ENCODE peak calls at places on chromosomes 5 and 9, in six cellular contexts. E is HepG2, W is HCT116, A is K562, S is SK-N-SH, J is H1. V is an unnamed sample.

GRCh38 chr9:126698756-126699155 is 85.0 kb downstream of the LMX1B start:
- DNase-seq in W (no peak), S (peak), E (no peak), J (no peak), A (no peak), V (no peak)

GRCh38 chr9:2934883-2935282 is 91.0 kb upstream of the PUM3 start:
- DNase-seq in A (no peak), W (no peak), S (no peak), J (no peak), E (no peak), V (no peak)

GRCh38 chr5:76104027-76104426 is 20.8 kb downstream of the SV2C start:
- DNase-seq in A (peak), W (no peak), J (no peak), S (no peak), E (peak), V (peak)

GRCh38 chr5:81971086-81971693 is 633 bp upstream of the ATG10 start:
- DNase-seq in J (no peak), E (peak), W (no peak), A (peak), S (peak), V (peak)

GRCh38 chr5:83430130-83431010 is 41.2 kb upstream of the VCAN start:
- DNase-seq in J (peak), S (peak), A (peak), W (peak), E (peak), V (peak)

GRCh38 chr5:87524217-87524616 is 111.5 kb upstream of the CCNH start:
- DNase-seq in E (no peak), J (no peak), S (no peak), W (no peak), A (no peak), V (no peak)

GRCh38 chr9:87657190-87657589 is 68.7 kb upstream of the CTSL start:
- DNase-seq in E (no peak), S (no peak), A (peak), J (no peak), W (no peak), V (no peak)

GRCh38 chr5:7881816-7882215 is 12.9 kb downstream of the MTRR start:
- DNase-seq in A (no peak), E (no peak), J (no peak), S (no peak), W (no peak), V (no peak)

GRCh38 chr9:38380230-38380871 is 12.2 kb upstream of the ALDH1B1 start:
- DNase-seq in J (no peak), W (no peak), S (no peak), A (no peak), E (peak), V (no peak)

GRCh38 chr9:35072461-35073275 is at the start of gene VCP:
- DNase-seq in W (peak), A (peak), E (peak), S (peak), J (peak), V (peak)

GRCh38 chr9:35073276-35073607 is 817 bp upstream of the VCP start:
- DNase-seq in A (no peak), E (no peak), W (no peak), J (no peak), S (no peak), V (no peak)

GRCh38 chr9:35069020-35069419 is 3.4 kb downstream of the VCP start:
- DNase-seq in A (no peak), E (no peak), J (no peak), W (no peak), S (no peak), V (no peak)

GRCh38 chr9:35071814-35072460 is 488 bp downstream of the VCP start:
- DNase-seq in J (peak), A (peak), W (peak), S (peak), E (peak), V (peak)

DNA sequence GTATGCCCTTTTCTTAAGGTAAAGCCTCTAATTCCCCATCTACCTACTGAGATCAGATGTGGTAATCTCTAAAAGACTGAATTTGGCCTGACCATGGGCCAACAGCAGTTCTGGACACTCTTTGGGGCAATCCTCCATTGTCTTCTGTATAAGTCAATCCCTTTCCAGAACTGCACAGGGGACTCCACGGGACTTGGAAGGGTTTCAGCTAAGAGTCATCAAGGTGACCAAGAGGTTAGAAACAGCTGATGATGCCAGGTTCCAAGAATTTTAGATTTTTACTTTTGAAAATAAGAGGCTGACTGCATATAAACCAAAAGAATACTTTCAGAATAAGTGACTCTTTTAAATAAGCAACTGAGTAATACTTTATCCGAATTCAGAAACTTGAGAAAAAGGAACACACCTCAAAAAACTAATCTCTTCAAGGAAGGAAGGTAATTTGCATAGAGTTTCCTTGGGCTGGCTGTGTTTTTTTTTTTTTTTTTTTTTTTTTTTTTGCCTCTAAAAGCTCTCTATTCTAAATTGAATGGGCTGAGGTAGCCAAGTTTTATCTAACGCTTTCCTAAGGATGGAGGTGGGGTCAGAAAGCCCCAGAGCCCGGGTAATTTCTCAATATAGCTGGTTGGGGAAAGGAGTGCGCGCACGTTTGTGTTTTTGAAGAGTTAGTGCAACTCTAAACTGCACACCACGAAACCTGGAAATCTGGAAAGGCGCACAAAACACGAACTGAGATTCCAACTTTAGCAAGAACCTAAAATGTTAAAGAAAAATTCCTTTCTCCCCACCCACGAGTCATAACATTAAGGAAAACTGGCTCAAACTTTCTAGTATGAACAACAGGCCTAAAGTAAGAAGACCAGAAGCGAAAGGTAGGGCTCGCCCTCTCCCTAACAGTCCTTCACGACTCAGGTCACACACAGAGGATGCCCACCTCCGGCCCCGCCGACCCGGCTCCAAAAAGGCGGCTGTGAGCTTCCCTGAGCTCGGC is 1.3 kb downstream of the VCP start:
- DNase-seq in S (no peak), W (no peak), E (no peak), J (no peak), A (peak), V (no peak)
- TF ChIP-seq JUND in S (no peak), W (no peak), E (no peak), J (no peak), A (no peak), V (no peak)

DNA sequence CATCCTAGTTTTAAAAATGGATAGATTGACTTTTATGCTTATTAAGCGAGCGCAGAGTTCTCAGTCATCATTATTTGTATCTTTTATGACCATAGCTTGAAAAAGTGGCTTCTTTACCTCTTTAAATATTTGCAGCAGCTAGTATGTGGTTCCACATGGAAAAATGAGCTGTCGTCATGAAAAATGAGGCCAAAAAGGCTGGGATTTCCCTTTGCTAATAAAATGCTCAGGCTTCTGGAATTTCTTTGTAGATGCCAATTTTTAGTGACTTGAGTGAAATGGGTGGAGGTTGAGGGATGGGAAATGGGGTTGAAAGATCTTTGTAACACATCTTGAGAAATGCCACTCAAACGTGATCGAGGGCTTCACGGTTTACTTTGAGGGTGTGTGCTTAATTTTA is 35.2 kb downstream of the RAI14 start:
- DNase-seq in S (no peak), J (no peak), A (no peak), W (no peak), E (no peak), V (no peak)
- TF ChIP-seq JUND in S (peak), J (no peak), A (no peak), W (no peak), E (no peak), V (no peak)

DNA sequence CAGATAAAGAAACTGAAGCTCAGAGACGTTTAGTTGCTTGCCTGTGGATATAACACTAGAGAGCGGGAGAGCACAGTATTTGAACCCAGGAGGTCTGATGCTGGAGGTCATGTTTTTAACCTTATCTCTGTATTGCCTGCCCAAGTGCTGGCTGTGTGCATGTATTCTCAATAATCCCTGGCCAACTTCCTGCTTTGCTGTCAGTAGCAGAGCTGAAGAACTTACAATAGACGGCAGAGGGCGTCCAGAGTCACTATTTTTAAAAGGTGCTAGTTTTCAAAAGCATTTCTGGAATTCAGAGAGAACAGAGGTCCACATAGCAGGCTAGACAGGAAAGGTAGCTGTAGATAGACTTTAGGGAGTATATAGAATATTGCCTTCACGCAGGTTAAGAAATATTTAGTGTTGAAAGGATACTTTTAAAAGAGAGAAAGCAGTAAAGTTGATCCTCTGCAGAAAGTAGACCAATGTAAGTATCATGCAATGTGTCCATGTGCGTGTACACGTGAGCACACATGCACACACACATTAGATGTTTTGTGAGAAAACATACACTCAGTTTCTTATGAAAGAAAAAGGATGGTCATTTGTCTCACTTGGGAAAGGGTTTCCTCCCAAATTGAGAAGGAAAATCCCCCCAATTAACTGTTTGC is 46.3 kb downstream of the PTCD2 start:
- DNase-seq in A (peak), S (peak), W (peak), E (peak), J (no peak), V (peak)
- TF ChIP-seq JUND in A (no peak), S (no peak), W (no peak), E (no peak), J (no peak), V (no peak)

GRCh38 chr5:107900721-107901120 is 230.0 kb upstream of the EFNA5 start:
- DNase-seq in J (no peak), S (no peak), W (no peak), E (no peak), A (no peak), V (no peak)
- TF ChIP-seq JUND in J (no peak), S (no peak), W (no peak), E (no peak), A (no peak), V (no peak)

GRCh38 chr9:33814816-33815215 is 2.1 kb upstream of the UBE2R2 start:
- DNase-seq in S (no peak), J (no peak), W (no peak), E (no peak), A (no peak), V (no peak)

GRCh38 chr9:33813712-33814641 is 3.0 kb upstream of the UBE2R2 start:
- DNase-seq in A (peak), J (no peak), E (peak), W (peak), S (peak), V (peak)

GRCh38 chr9:33809506-33809905 is 7.5 kb upstream of the UBE2R2 start:
- DNase-seq in W (no peak), S (no peak), A (no peak), J (no peak), E (no peak), V (no peak)
- TF ChIP-seq JUND in W (no peak), S (no peak), A (no peak), J (no peak), E (no peak), V (no peak)

GRCh38 chr5:94693043-94693822 is 74.8 kb downstream of the SLF1 start:
- DNase-seq in A (peak), W (peak), E (peak), J (no peak), S (peak), V (peak)
- TF ChIP-seq JUND in A (no peak), W (no peak), E (no peak), J (no peak), S (peak), V (no peak)

V was measured in T47D.